ENCODE peak calls at places on chromosomes 6 and 20, in five cellular contexts. Z is cardiac muscle cell, B is RWPE1, D is activated T-cell treated with anti-CD3 and anti-CD28 coated beads for 1 hour, U is LHCN-M2. X is an unnamed sample.

GRCh38 chr6:166527849-166528248 is 58.6 kb downstream of the RAMACL start:
- DNase-seq in D (no peak), Z (no peak), U (peak), B (no peak), X (no peak)

GRCh38 chr6:50998905-50999304 is 180.2 kb downstream of the TFAP2B start:
- DNase-seq in D (no peak), B (no peak), U (no peak), Z (no peak), X (no peak)

GRCh38 chr20:20465259-20465658 is 97.4 kb downstream of the INSM1 start:
- DNase-seq in D (no peak), Z (peak), B (no peak), U (peak), X (peak)

GRCh38 chr6:64330694-64331309 is 695.2 kb downstream of the PHF3 start:
- DNase-seq in U (peak), B (peak), D (no peak), Z (peak), X (peak)

GRCh38 chr6:96939019-96939805 is 14.7 kb downstream of the KLHL32 start:
- DNase-seq in D (no peak), B (peak), Z (peak), U (peak), X (no peak)

GRCh38 chr20:45336530-45337366 is 11.5 kb downstream of the SDC4 start:
- DNase-seq in U (peak), Z (peak), B (peak), D (no peak), X (no peak)

GRCh38 chr6:99334526-99335127 is 14.8 kb downstream of the FAXC start:
- DNase-seq in D (no peak), U (peak), B (peak), Z (peak), X (peak)

GRCh38 chr6:13924949-13925881 is at the start of gene RNF182:
- DNase-seq in B (peak), U (no peak), Z (no peak), D (peak), X (peak)

GRCh38 chr6:137824502-137824879 is 42.6 kb upstream of the TNFAIP3 start:
- DNase-seq in Z (no peak), D (no peak), U (no peak), B (no peak), X (no peak)

GRCh38 chr6:155026366-155027045 is 31.4 kb downstream of the TIAM2 start:
- DNase-seq in B (peak), U (peak), D (no peak), Z (peak), X (peak)

GRCh38 chr20:19976595-19977372 is 40.4 kb upstream of the NAA20 start:
- DNase-seq in D (no peak), U (peak), Z (peak), B (peak), X (peak)

GRCh38 chr6:170134077-170135040 is 156.5 kb downstream of the DLL1 start:
- DNase-seq in D (no peak), Z (peak), B (no peak), U (no peak), X (peak)

GRCh38 chr20:18288748-18289705 is 700 bp downstream of the ZNF133 start:
- DNase-seq in Z (peak), U (peak), D (no peak), B (peak), X (peak)

GRCh38 chr20:3174442-3175263 is 1.3 kb upstream of the LZTS3 start:
- DNase-seq in B (no peak), D (no peak), U (no peak), Z (peak), X (no peak)

GRCh38 chr20:23341073-23341472 is 9.5 kb upstream of the NXT1 start:
- DNase-seq in B (no peak), D (no peak), U (no peak), Z (no peak), X (no peak)

GRCh38 chr6:30935018-30935417 is 3.0 kb upstream of the SFTA2 start:
- DNase-seq in Z (peak), B (peak), D (no peak), U (no peak), X (no peak)

GRCh38 chr6:25172819-25173218 is 106.4 kb upstream of the CARMIL1 start:
- DNase-seq in Z (peak), U (peak), D (no peak), B (peak), X (no peak)

GRCh38 chr20:62740286-62741141 is 31.9 kb downstream of the NTSR1 start:
- DNase-seq in B (peak), U (peak), Z (peak), D (peak), X (no peak)

GRCh38 chr6:36245572-36246031 is 24.3 kb upstream of the PNPLA1 start:
- DNase-seq in B (no peak), U (no peak), D (no peak), Z (no peak), X (peak)

GRCh38 chr6:128311944-128312570 is 208.3 kb downstream of the PTPRK start:
- DNase-seq in B (no peak), Z (no peak), U (no peak), D (no peak), X (no peak)

GRCh38 chr6:129140571-129140970 is 257.6 kb downstream of the LAMA2 start:
- DNase-seq in D (no peak), Z (peak), U (peak), B (no peak), X (no peak)

GRCh38 chr20:6855074-6855473 is 87.6 kb downstream of the BMP2 start:
- DNase-seq in D (no peak), Z (no peak), B (no peak), U (no peak), X (no peak)

GRCh38 chr20:59222982-59223610 is 59.5 kb downstream of the ZNF831 start:
- DNase-seq in B (no peak), U (no peak), Z (peak), D (no peak), X (peak)

GRCh38 chr6:82554706-82555105 is 191.1 kb downstream of the TPBG start:
- DNase-seq in D (no peak), U (no peak), Z (no peak), B (no peak), X (no peak)

GRCh38 chr20:53657732-53658131 is 64.1 kb upstream of the ZNF217 start:
- DNase-seq in D (no peak), Z (no peak), B (no peak), U (peak), X (peak)

GRCh38 chr6:93566285-93566684 is 146.9 kb upstream of the EPHA7 start:
- DNase-seq in Z (no peak), B (no peak), U (no peak), D (no peak), X (no peak)

GRCh38 chr6:88166901-88167624 is 916 bp upstream of the CNR1 start:
- DNase-seq in B (no peak), Z (no peak), U (no peak), D (no peak), X (peak)

GRCh38 chr6:53411451-53411850 is 62.7 kb upstream of the ELOVL5 start:
- DNase-seq in D (no peak), B (no peak), U (no peak), Z (peak), X (no peak)

GRCh38 chr20:1509237-1509636 is 18.0 kb upstream of the SIRPB2 start:
- DNase-seq in D (peak), Z (peak), B (no peak), U (peak), X (peak)

GRCh38 chr6:89411019-89411268 is 1.1 kb downstream of the RRAGD start:
- DNase-seq in U (no peak), B (no peak), Z (no peak), D (no peak), X (no peak)

GRCh38 chr6:41100871-41101287 is 28.1 kb downstream of the NFYA start:
- DNase-seq in Z (peak), D (no peak), B (no peak), U (no peak), X (peak)

GRCh38 chr6:112149236-112149635 is 61.8 kb downstream of the FAM229B start:
- DNase-seq in U (no peak), D (no peak), B (no peak), Z (no peak), X (no peak)

GRCh38 chr6:113636357-113636824 is 220.8 kb upstream of the MARCKS start:
- DNase-seq in Z (peak), D (no peak), U (no peak), B (no peak), X (no peak)

GRCh38 chr6:97186416-97186999 is 96.5 kb downstream of the MMS22L start:
- DNase-seq in U (peak), B (peak), D (peak), Z (peak), X (peak)

X was measured in endodermal cell.